ENCODE peak calls at places on chromosome 21, in five cellular contexts. I is IMR-90, J is osteoblast, M is lower leg skin, B is SW 1271. P is an unnamed sample.

GRCh38 chr21:31909153-31909771 is 36.4 kb downstream of the HUNK start:
- DNase-seq in I (peak), J (no peak), M (peak), B (no peak), P (no peak)

GRCh38 chr21:19475525-19475924 is 1071.9 kb upstream of the TMPRSS15 start:
- DNase-seq in I (no peak), J (no peak), M (no peak), B (no peak), P (no peak)

GRCh38 chr21:27171704-27172103 is 204.8 kb upstream of the ADAMTS5 start:
- DNase-seq in I (peak), J (peak), M (no peak), B (no peak), P (no peak)

GRCh38 chr21:43188712-43189151 is 19.9 kb downstream of the CRYAA start:
- DNase-seq in I (no peak), J (peak), M (peak), B (no peak), P (peak)

GRCh38 chr21:44761747-44762208 is 39.8 kb downstream of the UBE2G2 start:
- DNase-seq in I (no peak), J (peak), M (no peak), B (no peak), P (no peak)

GRCh38 chr21:43571976-43572375 is 87.3 kb downstream of the HSF2BP start:
- DNase-seq in I (no peak), J (no peak), M (no peak), B (no peak), P (no peak)

GRCh38 chr21:38240121-38240520 is 16.7 kb upstream of the KCNJ15 start:
- DNase-seq in I (no peak), J (no peak), M (no peak), B (no peak), P (no peak)

GRCh38 chr21:37450385-37451044 is 83.9 kb downstream of the DYRK1A start:
- DNase-seq in I (peak), J (peak), M (no peak), B (no peak), P (no peak)

GRCh38 chr21:43208561-43209332 is 39.9 kb downstream of the CRYAA start:
- DNase-seq in I (no peak), J (peak), M (peak), B (no peak), P (no peak)

GRCh38 chr21:31182231-31183129 is 144.2 kb upstream of the KRTAP19-8 start:
- DNase-seq in I (no peak), J (no peak), M (no peak), B (no peak), P (no peak)

GRCh38 chr21:44485254-44485793 is 30.0 kb downstream of the LRRC3 start:
- DNase-seq in I (peak), J (peak), M (no peak), B (no peak), P (no peak)

GRCh38 chr21:44637018-44637850 is at the start of gene KRTAP10-10:
- DNase-seq in I (no peak), J (no peak), M (peak), B (no peak), P (no peak)

GRCh38 chr21:32437729-32438128 is 25.2 kb downstream of the EVA1C start:
- DNase-seq in I (no peak), J (peak), M (no peak), B (no peak), P (no peak)

GRCh38 chr21:40049031-40049958 is 182.1 kb downstream of the PCP4 start:
- DNase-seq in I (peak), J (peak), M (no peak), B (no peak), P (no peak)

GRCh38 chr21:39258207-39258606 is 55.2 kb downstream of the BRWD1 start:
- DNase-seq in I (no peak), J (no peak), M (no peak), B (no peak), P (no peak)

GRCh38 chr21:37159053-37159776 is 86.2 kb downstream of the TTC3 start:
- DNase-seq in I (peak), J (no peak), M (no peak), B (no peak), P (no peak)

GRCh38 chr21:18451679-18452078 is 48.1 kb upstream of the TMPRSS15 start:
- DNase-seq in I (no peak), J (no peak), M (no peak), B (no peak), P (no peak)

GRCh38 chr21:20215959-20216358 is 782.2 kb upstream of the NCAM2 start:
- DNase-seq in I (no peak), J (peak), M (no peak), B (no peak), P (no peak)

GRCh38 chr21:42075686-42076471 is 4.8 kb downstream of the UMODL1 start:
- DNase-seq in I (no peak), J (peak), M (no peak), B (no peak), P (no peak)

GRCh38 chr21:29148535-29148934 is 18.1 kb downstream of the MAP3K7CL start:
- DNase-seq in I (peak), J (peak), M (no peak), B (no peak), P (no peak)

GRCh38 chr21:45560106-45561021 is 18.1 kb upstream of the SLC19A1 start:
- DNase-seq in I (no peak), J (peak), M (peak), B (no peak), P (no peak)

GRCh38 chr21:46157396-46157986 is 2.1 kb upstream of the FTCD start:
- DNase-seq in I (no peak), J (no peak), M (peak), B (no peak), P (peak)

GRCh38 chr21:41928621-41929220 is 25.1 kb downstream of the C2CD2 start:
- DNase-seq in I (no peak), J (no peak), M (no peak), B (no peak), P (no peak)

GRCh38 chr21:39364949-39365348 is 16.1 kb upstream of the HMGN1 start:
- DNase-seq in I (peak), J (no peak), M (no peak), B (no peak), P (no peak)

GRCh38 chr21:37564924-37565529 is 198.5 kb downstream of the DYRK1A start:
- DNase-seq in I (peak), J (no peak), M (no peak), B (no peak), P (no peak)

GRCh38 chr21:27818847-27819246 is 852.0 kb upstream of the ADAMTS5 start:
- DNase-seq in I (no peak), J (no peak), M (no peak), B (no peak), P (no peak)

GRCh38 chr21:30058928-30059327 is 107.7 kb downstream of the CLDN17 start:
- DNase-seq in I (no peak), J (no peak), M (no peak), B (no peak), P (no peak)

GRCh38 chr21:14567557-14568279 is 21.6 kb upstream of the SAMSN1 start:
- DNase-seq in I (no peak), J (no peak), M (no peak), B (no peak), P (no peak)